ENCODE peak calls at places on chromosomes 12 and 14, in ten cellular contexts. P is mesothelial cell of epicardium; N is hippocampal formation; Z is stimulated activated CD8-positive, alpha-beta memory T cell treated with anti-CD3 and anti-CD28 coated beads, Interleukin-15, amount 100 ng/mL, for 1 hour; G is PC-3; K is iPS-NIHi11; I is right cardiac atrium; T is caudate nucleus; Y is activated naive CD8-positive, alpha-beta T cell treated with anti-CD3 and anti-CD28 coated beads, Interleukin-2, amount 50 U/mL, for 24 hours; U is NCI-H1105 treated with DMSO at 0.1 percent for 48 hours. J is an unnamed sample.

GRCh38 chr12:69173358-69173757 is 66.0 kb upstream of the CPSF6 start:
- DNase-seq in P (no peak), N (peak; percentile 2), Z (no peak), G (no peak), K (no peak), I (no peak), T (no peak), Y (no peak), U (no peak), J (no peak)

GRCh38 chr14:71209888-71210287 is 302.6 kb downstream of the PCNX1 start:
- DNase-seq in P (no peak), N (no peak), Z (no peak), G (no peak), K (no peak), I (no peak), T (no peak), Y (no peak), U (no peak), J (no peak)

GRCh38 chr14:68012861-68013260 is 193.3 kb downstream of the RAD51B start:
- DNase-seq in P (no peak), N (no peak), Z (no peak), G (no peak), K (no peak), I (no peak), T (no peak), Y (no peak), U (no peak), J (no peak)

GRCh38 chr12:49058366-49059062 is 2.1 kb downstream of the KMT2D start:
- DNase-seq in P (no peak), N (no peak), Z (no peak), G (no peak), K (no peak), I (no peak), T (no peak), Y (no peak), U (no peak), J (no peak)

GRCh38 chr14:51304428-51304827 is 64.4 kb downstream of the TMX1 start:
- DNase-seq in P (no peak), N (no peak), Z (no peak), G (no peak), K (no peak), I (no peak), T (no peak), Y (peak; percentile 33), U (no peak), J (no peak)

GRCh38 chr14:59465570-59466150 is 480 bp upstream of the GPR135 start:
- DNase-seq in P (no peak), N (no peak), Z (no peak), G (no peak), K (no peak), I (no peak), T (no peak), Y (no peak), U (no peak), J (no peak)

GRCh38 chr14:91858536-91859275 is 8.6 kb downstream of the TC2N start:
- DNase-seq in P (no peak), N (no peak), Z (no peak), G (peak; percentile 63), K (no peak), I (no peak), T (no peak), Y (no peak), U (no peak), J (no peak)

GRCh38 chr14:77103954-77104353 is 5.9 kb downstream of the CIPC start:
- DNase-seq in P (no peak), N (no peak), Z (no peak), G (no peak), K (no peak), I (peak; percentile 50), T (no peak), Y (no peak), U (no peak), J (no peak)

GRCh38 chr12:87344699-87345098 is 684.5 kb downstream of the C12orf50 start:
- DNase-seq in P (no peak), N (no peak), Z (no peak), G (peak; percentile 55), K (peak; percentile 15), I (no peak), T (no peak), Y (no peak), U (no peak), J (no peak)

GRCh38 chr12:9607816-9608215 is at the start of gene KLRB1:
- DNase-seq in P (no peak), N (no peak), Z (no peak), G (no peak), K (no peak), I (no peak), T (no peak), Y (no peak), U (no peak), J (no peak)

GRCh38 chr12:52618866-52619265 is 507 bp upstream of the KRT73 start:
- DNase-seq in P (no peak), N (no peak), Z (no peak), G (no peak), K (no peak), I (no peak), T (no peak), Y (no peak), U (no peak), J (no peak)

GRCh38 chr12:50842637-50843493 is at the start of gene TMPRSS12:
- DNase-seq in P (peak; percentile 23), N (no peak), Z (no peak), G (no peak), K (peak; percentile 19), I (peak; percentile 68), T (no peak), Y (no peak), U (no peak), J (no peak)

GRCh38 chr12:91922674-91923073 is 223.0 kb downstream of the BTG1 start:
- DNase-seq in P (no peak), N (no peak), Z (no peak), G (no peak), K (no peak), I (no peak), T (no peak), Y (no peak), U (no peak), J (no peak)

GRCh38 chr12:46446645-46447044 is 74.1 kb upstream of the SLC38A2 start:
- DNase-seq in P (no peak), N (no peak), Z (no peak), G (peak; percentile 42), K (peak; percentile 54), I (no peak), T (no peak), Y (no peak), U (no peak), J (no peak)

GRCh38 chr14:100609331-100609870 is 22.2 kb upstream of the BEGAIN start:
- DNase-seq in P (no peak), N (no peak), Z (no peak), G (no peak), K (no peak), I (no peak), T (no peak), Y (no peak), U (no peak), J (no peak)

GRCh38 chr12:122413516-122414404 is 8.7 kb downstream of the CLIP1 start:
- DNase-seq in P (no peak), N (no peak), Z (no peak), G (no peak), K (no peak), I (no peak), T (no peak), Y (no peak), U (no peak), J (no peak)

GRCh38 chr14:55398679-55399078 is 13.0 kb downstream of the ATG14 start:
- DNase-seq in P (no peak), N (no peak), Z (no peak), G (peak; percentile 99), K (no peak), I (no peak), T (no peak), Y (no peak), U (no peak), J (no peak)

GRCh38 chr14:96176811-96177211 is 27.8 kb upstream of the BDKRB2 start:
- DNase-seq in P (no peak), N (no peak), Z (no peak), G (no peak), K (no peak), I (peak; percentile 53), T (no peak), Y (no peak), U (no peak), J (no peak)

GRCh38 chr12:93541578-93542217 is 30.8 kb upstream of the SOCS2 start:
- DNase-seq in P (no peak), N (no peak), Z (no peak), G (no peak), K (no peak), I (no peak), T (no peak), Y (no peak), U (no peak), J (no peak)

GRCh38 chr12:121209629-121210572 is at the start of gene P2RX4:
- DNase-seq in P (peak; percentile 62), N (peak; percentile 80), Z (peak; percentile 67), G (peak; percentile 78), K (peak; percentile 97), I (peak; percentile 94), T (peak; percentile 54), Y (peak; percentile 88), U (peak; percentile 72), J (peak; percentile 76)

J was measured in T-helper 17 cell.